ENCODE peak calls at places on chromosomes 16 and 17, in six cellular contexts. X is tibial artery; Y is activated effector memory CD4-positive, alpha-beta T cell treated with Interleukin-2 at 50 U/mL for 16 hours; R is stimulated activated CD8-positive, alpha-beta memory T cell treated with anti-CD3 and anti-CD28 coated beads, Interleukin-7, amount 100 ng/mL, for 1 hour; D is amygdala; B is naive thymus-derived CD8-positive, alpha-beta T cell. Q is an unnamed sample.

GRCh38 chr17:62800580-62800979 is 7.5 kb downstream of the MARCHF10 start:
- DNase-seq in X (no peak), Y (no peak), R (no peak), D (no peak), B (no peak), Q (no peak)

GRCh38 chr16:54055191-54055590 is 231.4 kb downstream of the IRX3 start:
- DNase-seq in X (no peak), Y (no peak), R (no peak), D (no peak), B (no peak), Q (no peak)

GRCh38 chr17:82114447-82114846 is 16.4 kb upstream of the FASN start:
- DNase-seq in X (no peak), Y (no peak), R (no peak), D (no peak), B (no peak), Q (no peak)

GRCh38 chr17:68200689-68201424 is 47.0 kb upstream of the AMZ2 start:
- DNase-seq in X (peak; percentile 82), Y (peak; percentile 70), R (no peak), D (peak; percentile 52), B (peak; percentile 74), Q (peak; percentile 34)

GRCh38 chr16:26993988-26994387 is 72.7 kb upstream of the C16orf82 start:
- DNase-seq in X (no peak), Y (no peak), R (no peak), D (no peak), B (no peak), Q (no peak)

GRCh38 chr17:77924757-77925336 is 33.7 kb upstream of the TNRC6C start:
- DNase-seq in X (peak; percentile 74), Y (no peak), R (no peak), D (peak; percentile 57), B (no peak), Q (peak; percentile 36)

GRCh38 chr16:80167657-80168056 is 373.1 kb upstream of the DYNLRB2 start:
- DNase-seq in X (no peak), Y (no peak), R (no peak), D (no peak), B (no peak), Q (no peak)

GRCh38 chr17:80970762-80971703 is 20.6 kb upstream of the CHMP6 start:
- DNase-seq in X (no peak), Y (no peak), R (no peak), D (no peak), B (no peak), Q (no peak)

GRCh38 chr16:66326995-66327513 is 39.4 kb upstream of the CDH5 start:
- DNase-seq in X (no peak), Y (no peak), R (no peak), D (peak; percentile 49), B (no peak), Q (peak; percentile 16)